ENCODE peak calls at places on chromosome 7, in four cellular contexts. L, K, Z and T are unnamed samples.

GRCh38 chr7:132402751-132403245 is 173.5 kb downstream of the PLXNA4 start:
- DNase-seq in L (no peak), Z (no peak), K (peak; percentile 84), T (no peak)

GRCh38 chr7:31002256-31002655 is 38.5 kb downstream of the GHRHR start:
- DNase-seq in L (no peak), K (no peak), Z (no peak), T (no peak)

GRCh38 chr7:69934475-69934903 is 336.2 kb downstream of the AUTS2 start:
- DNase-seq in L (peak; percentile 4), Z (no peak), K (no peak), T (no peak)

GRCh38 chr7:102451371-102452054 is 13.2 kb downstream of the ALKBH4 start:
- DNase-seq in Z (no peak), K (no peak), L (no peak), T (no peak)

GRCh38 chr7:116021237-116021636 is 9.3 kb downstream of the TFEC start:
- DNase-seq in L (no peak), K (no peak), Z (no peak), T (no peak)

GRCh38 chr7:2978403-2978802 is 65.3 kb downstream of the CARD11 start:
- DNase-seq in Z (no peak), L (peak; percentile 72), K (peak; percentile 34), T (peak; percentile 29)

GRCh38 chr7:86745019-86745745 is 101.5 kb downstream of the GRM3 start:
- DNase-seq in L (no peak), Z (no peak), K (no peak), T (peak; percentile 16)

GRCh38 chr7:11552676-11553075 is 279.3 kb downstream of the THSD7A start:
- DNase-seq in L (no peak), Z (no peak), K (no peak), T (no peak)

GRCh38 chr7:87116315-87116714 is 35.9 kb upstream of the DMTF1 start:
- DNase-seq in L (no peak), Z (no peak), K (no peak), T (no peak)

DNA sequence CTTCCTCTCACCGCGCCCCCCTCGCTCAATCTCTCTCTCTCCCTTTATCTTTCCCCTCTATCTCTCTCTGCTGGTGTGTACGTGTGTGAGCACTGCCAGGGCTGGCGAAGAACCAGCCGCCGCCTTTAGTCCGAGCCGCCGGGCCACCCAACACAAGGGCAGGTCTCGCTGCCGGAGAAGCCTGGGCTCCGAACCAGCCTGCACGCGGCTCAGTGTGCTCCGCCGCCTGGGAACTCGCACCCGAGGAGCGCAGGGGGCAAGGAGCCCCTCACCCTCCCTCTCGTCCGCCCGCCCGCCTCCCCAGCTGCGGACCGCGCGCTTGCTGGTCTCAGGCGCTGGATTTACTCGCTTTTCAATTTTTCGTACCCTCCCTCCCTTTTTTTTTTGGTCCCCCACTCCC is 1.7 kb downstream of the NXPH1 start:
- DNase-seq in K (no peak), L (no peak), Z (no peak), T (no peak)
- H3K4me3 ChIP-seq in K (no peak overlapping the region), L (no peak overlapping the region), Z (no peak overlapping the region), T (no peak overlapping the region)

DNA sequence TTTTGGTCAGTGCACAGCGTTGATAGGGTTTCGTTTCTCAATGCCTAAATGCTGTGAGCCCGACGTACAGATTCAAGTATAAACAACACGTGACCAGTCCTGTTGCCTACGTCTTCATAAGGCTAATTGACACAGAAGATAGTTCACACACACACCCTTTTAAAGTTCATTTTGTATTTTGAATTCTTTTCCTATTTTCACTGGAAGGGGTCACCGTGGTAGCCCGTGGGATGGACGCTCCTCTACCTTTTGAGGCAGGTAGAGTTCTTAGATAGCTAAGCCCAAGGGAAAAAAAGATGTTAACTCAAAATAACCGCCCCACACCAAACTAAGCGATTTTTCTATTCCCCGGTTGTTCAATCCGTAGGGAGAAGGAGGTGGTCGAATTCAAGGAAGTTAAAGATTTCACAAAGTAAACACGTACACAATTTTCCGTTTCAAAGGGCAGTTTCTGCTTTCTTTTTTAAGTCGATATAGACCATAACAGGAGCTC is 961 bp downstream of the KBTBD2 start:
- DNase-seq in L (peak; percentile 53), K (peak; percentile 75), Z (peak; percentile 71), T (no peak)
- TF ChIP-seq POLR2A in L (peak; percentile 45), K (no peak), Z (peak; percentile 53), T (no peak)

GRCh38 chr7:33873981-33874750 is 31.2 kb upstream of the BMPER start:
- DNase-seq in K (no peak), Z (peak; percentile 81), L (no peak), T (no peak)
- H3K4me3 ChIP-seq in K (no peak overlapping the region), Z (no peak overlapping the region), L (no peak overlapping the region), T (no peak overlapping the region)

DNA sequence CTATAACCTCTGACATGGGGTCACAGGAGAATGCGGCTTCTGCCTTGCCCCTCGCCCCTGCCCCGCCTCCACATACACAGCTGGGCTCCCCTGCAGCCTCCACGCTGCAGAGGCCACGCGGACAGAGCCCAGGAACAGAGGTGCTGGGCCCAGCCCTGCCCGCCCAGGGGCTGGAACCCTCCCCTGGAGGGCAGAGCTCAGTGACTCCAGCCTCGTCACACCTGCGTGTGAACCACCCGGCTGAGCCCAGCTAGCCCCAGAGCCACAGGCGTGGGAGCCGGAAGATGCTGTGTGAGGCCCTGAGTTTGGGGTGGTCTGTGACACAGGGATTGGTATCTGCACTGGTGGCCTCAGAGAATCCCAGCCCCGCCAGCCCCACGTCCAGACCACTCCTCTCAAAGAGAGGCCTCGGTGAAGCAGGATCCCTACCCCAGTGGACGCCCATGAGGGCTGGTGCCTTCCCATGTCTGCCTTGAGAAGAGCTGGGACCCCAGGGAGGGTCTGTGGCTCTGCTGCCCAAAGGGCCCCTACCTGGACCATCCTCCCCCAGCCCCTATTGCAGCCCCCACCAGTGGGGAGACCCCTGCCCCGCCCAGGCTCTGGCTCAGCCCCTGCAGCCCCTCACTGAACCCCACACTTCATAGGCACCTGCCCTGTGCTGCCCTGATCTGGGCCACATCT is 8.1 kb upstream of the ADAP1 start:
- DNase-seq in K (no peak), Z (no peak), L (no peak), T (peak; percentile 52)
- TF ChIP-seq POLR2A in K (no peak), Z (no peak), L (no peak), T (no peak)